ENCODE peak calls at places on chromosomes 11 and 22, in four cellular contexts. One of them, this sample, is unnamed.

GRCh38 chr11:69310351-69310750 is 16.4 kb downstream of the MYEOV start:
- DNase-seq in WTC11: no peak
- DNase-seq in GM12878: no peak
- DNase-seq in A549: no peak
- DNase-seq in this sample: no peak

GRCh38 chr22:44278234-44279058 is 34.3 kb downstream of the SHISAL1 start:
- DNase-seq in GM12878: no peak
- DNase-seq in A549: no peak
- DNase-seq in WTC11: no peak
- DNase-seq in this sample: no peak

GRCh38 chr22:24315367-24315781 is 44.7 kb downstream of the SPECC1L start:
- DNase-seq in GM12878: no peak
- DNase-seq in A549: no peak
- DNase-seq in WTC11: no peak
- DNase-seq in this sample: no peak

GRCh38 chr11:63937713-63938480 is 905 bp upstream of the NAA40 start:
- DNase-seq in WTC11: peak; percentile 56
- DNase-seq in A549: peak; percentile 87
- DNase-seq in GM12878: no peak
- DNase-seq in this sample: peak; percentile 59

GRCh38 chr11:69300124-69301032 is 6.4 kb downstream of the MYEOV start:
- DNase-seq in A549: no peak
- DNase-seq in GM12878: no peak
- DNase-seq in WTC11: no peak
- DNase-seq in this sample: no peak

GRCh38 chr11:95565692-95566091 is 223.9 kb downstream of the FAM76B start:
- DNase-seq in A549: no peak
- DNase-seq in WTC11: no peak
- DNase-seq in GM12878: no peak
- DNase-seq in this sample: no peak

GRCh38 chr22:49826603-49827306 is 918 bp downstream of the BRD1 start:
- DNase-seq in WTC11: no peak
- DNase-seq in GM12878: no peak
- DNase-seq in A549: no peak
- DNase-seq in this sample: peak; percentile 45

GRCh38 chr11:101346591-101346990 is 217.0 kb upstream of the PGR start:
- DNase-seq in GM12878: no peak
- DNase-seq in WTC11: no peak
- DNase-seq in A549: no peak
- DNase-seq in this sample: no peak

GRCh38 chr11:94738746-94739145 is 29.4 kb upstream of the AMOTL1 start:
- DNase-seq in A549: no peak
- DNase-seq in GM12878: no peak
- DNase-seq in WTC11: no peak
- DNase-seq in this sample: no peak

GRCh38 chr11:77324508-77324907 is 23.0 kb upstream of the GDPD4 start:
- DNase-seq in GM12878: no peak
- DNase-seq in A549: no peak
- DNase-seq in WTC11: no peak
- DNase-seq in this sample: no peak

GRCh38 chr11:40241524-40242037 is 1217.9 kb downstream of the LRRC4C start:
- DNase-seq in WTC11: no peak
- DNase-seq in GM12878: peak; percentile 74
- DNase-seq in A549: no peak
- DNase-seq in this sample: no peak

GRCh38 chr11:2577071-2578005 is 122.5 kb downstream of the KCNQ1OT1 start:
- DNase-seq in WTC11: peak; percentile 19
- DNase-seq in A549: no peak
- DNase-seq in GM12878: no peak
- DNase-seq in this sample: no peak

GRCh38 chr11:69162505-69162904 is 6.8 kb downstream of the SMIM38 start:
- DNase-seq in WTC11: no peak
- DNase-seq in GM12878: no peak
- DNase-seq in A549: no peak
- DNase-seq in this sample: no peak

GRCh38 chr11:119717839-119718534 is 11.0 kb downstream of the NECTIN1 start:
- DNase-seq in WTC11: no peak
- DNase-seq in A549: no peak
- DNase-seq in GM12878: no peak
- DNase-seq in this sample: no peak

GRCh38 chr11:105282658-105283057 is 143.1 kb upstream of the CARD18 start:
- DNase-seq in A549: no peak
- DNase-seq in WTC11: no peak
- DNase-seq in GM12878: no peak
- DNase-seq in this sample: no peak

GRCh38 chr11:47992959-47993820 is 12.8 kb downstream of the PTPRJ start:
- DNase-seq in WTC11: no peak
- DNase-seq in A549: peak; percentile 72
- DNase-seq in GM12878: no peak
- DNase-seq in this sample: peak; percentile 66

GRCh38 chr11:74284466-74284865 is 27.0 kb downstream of the P4HA3 start:
- DNase-seq in GM12878: no peak
- DNase-seq in A549: no peak
- DNase-seq in WTC11: no peak
- DNase-seq in this sample: no peak

GRCh38 chr22:49623176-49623575 is 204.5 kb downstream of the BRD1 start:
- DNase-seq in A549: no peak
- DNase-seq in WTC11: no peak
- DNase-seq in GM12878: no peak
- DNase-seq in this sample: no peak

GRCh38 chr22:20904008-20904979 is 12.9 kb upstream of the CRKL start:
- DNase-seq in A549: peak; percentile 48
- DNase-seq in WTC11: no peak
- DNase-seq in GM12878: no peak
- DNase-seq in this sample: peak; percentile 48

GRCh38 chr11:73995247-73995646 is 12.6 kb upstream of the UCP2 start:
- DNase-seq in GM12878: no peak
- DNase-seq in WTC11: no peak
- DNase-seq in A549: no peak
- DNase-seq in this sample: no peak

GRCh38 chr22:34761111-34761510 is 304.8 kb upstream of the ISX start:
- DNase-seq in GM12878: no peak
- DNase-seq in WTC11: no peak
- DNase-seq in A549: no peak
- DNase-seq in this sample: no peak

GRCh38 chr11:65821107-65821506 is 12.7 kb upstream of the SNX32 start:
- DNase-seq in A549: no peak
- DNase-seq in GM12878: no peak
- DNase-seq in WTC11: no peak
- DNase-seq in this sample: peak; percentile 2

GRCh38 chr11:62724171-62724570 is 3.1 kb downstream of the HNRNPUL2 start:
- DNase-seq in GM12878: no peak
- DNase-seq in A549: no peak
- DNase-seq in WTC11: no peak
- DNase-seq in this sample: no peak

GRCh38 chr11:44192701-44193100 is 97.2 kb downstream of the EXT2 start:
- DNase-seq in GM12878: no peak
- DNase-seq in A549: no peak
- DNase-seq in WTC11: no peak
- DNase-seq in this sample: no peak

DNA sequence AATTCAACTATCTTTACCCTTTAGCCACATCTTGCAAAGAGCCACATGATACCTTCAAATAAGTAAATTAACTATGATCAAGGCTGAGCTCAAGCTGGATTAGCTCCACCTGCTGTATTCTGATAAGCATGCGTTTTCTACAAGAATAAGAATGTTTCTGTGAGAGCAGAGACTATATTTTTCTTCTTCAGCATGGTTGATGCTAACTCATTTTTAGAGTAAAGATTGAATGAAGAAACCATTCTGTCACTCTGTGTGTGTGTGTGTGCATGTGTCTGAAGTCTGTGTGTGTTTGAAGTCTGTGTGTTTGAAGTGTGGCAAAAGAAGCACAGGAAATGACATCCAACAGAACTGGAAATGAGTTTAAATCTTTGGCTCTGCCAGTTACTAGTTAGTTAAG is 12.0 kb upstream of the LAYN start:
- DNase-seq in WTC11: no peak
- DNase-seq in A549: no peak
- DNase-seq in GM12878: no peak
- DNase-seq in this sample: no peak
- TF ChIP-seq ESRRA in WTC11: no peak
- TF ChIP-seq ESRRA in A549: no peak
- TF ChIP-seq ESRRA in GM12878: no peak
- TF ChIP-seq ESRRA in this sample: no peak

GRCh38 chr11:17598700-17599459 is 51.8 kb downstream of the OTOG start:
- DNase-seq in A549: peak; percentile 62
- DNase-seq in GM12878: peak; percentile 1
- DNase-seq in WTC11: peak; percentile 94
- DNase-seq in this sample: peak; percentile 78
- TF ChIP-seq ESRRA in A549: no peak
- TF ChIP-seq ESRRA in GM12878: no peak
- TF ChIP-seq ESRRA in WTC11: no peak
- TF ChIP-seq ESRRA in this sample: no peak

DNA sequence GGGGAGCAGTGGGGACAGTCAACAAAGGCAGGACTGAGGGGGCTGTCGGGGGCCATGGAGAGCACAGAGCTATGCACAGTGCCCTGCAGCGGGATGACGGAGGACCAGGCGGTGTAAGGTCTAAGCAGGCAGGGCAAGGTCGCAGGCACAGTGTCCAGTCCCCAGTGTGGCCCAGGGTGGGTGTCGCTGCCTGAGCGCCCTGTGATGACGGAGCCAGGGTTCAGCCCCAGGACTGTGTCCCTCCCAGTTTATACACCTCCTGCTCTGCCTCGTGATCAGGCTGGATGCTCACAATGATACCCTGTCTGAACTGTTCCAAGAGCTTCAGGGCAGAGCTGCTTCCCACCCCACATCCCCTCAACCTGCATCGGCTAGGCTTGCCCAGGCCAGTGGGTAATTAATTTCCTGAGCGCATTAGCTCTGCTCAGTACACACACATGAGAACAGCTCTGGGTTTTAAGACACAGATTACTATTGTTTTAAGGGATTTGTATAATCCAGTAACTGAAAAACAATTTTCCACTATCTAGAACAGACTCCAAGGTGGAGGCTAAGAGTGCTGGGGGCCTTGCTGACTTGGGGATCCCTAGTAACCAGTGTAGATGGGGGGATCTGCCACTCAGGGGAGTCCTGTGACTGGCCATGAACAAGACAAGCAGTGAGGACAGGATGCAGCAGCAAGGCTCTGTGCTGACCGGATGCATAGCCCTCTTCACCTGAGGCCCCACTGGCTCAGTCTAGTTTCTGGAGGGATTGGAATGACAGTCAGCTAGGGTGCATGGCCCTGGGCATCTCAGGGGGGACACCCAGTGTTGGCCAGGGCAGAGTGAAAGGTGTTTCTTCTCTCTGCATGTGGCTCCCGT is 34.0 kb downstream of the GNAZ start:
- DNase-seq in A549: no peak
- DNase-seq in WTC11: no peak
- DNase-seq in GM12878: no peak
- DNase-seq in this sample: no peak
- TF ChIP-seq ESRRA in A549: no peak
- TF ChIP-seq ESRRA in WTC11: no peak
- TF ChIP-seq ESRRA in GM12878: no peak
- TF ChIP-seq ESRRA in this sample: no peak

DNA sequence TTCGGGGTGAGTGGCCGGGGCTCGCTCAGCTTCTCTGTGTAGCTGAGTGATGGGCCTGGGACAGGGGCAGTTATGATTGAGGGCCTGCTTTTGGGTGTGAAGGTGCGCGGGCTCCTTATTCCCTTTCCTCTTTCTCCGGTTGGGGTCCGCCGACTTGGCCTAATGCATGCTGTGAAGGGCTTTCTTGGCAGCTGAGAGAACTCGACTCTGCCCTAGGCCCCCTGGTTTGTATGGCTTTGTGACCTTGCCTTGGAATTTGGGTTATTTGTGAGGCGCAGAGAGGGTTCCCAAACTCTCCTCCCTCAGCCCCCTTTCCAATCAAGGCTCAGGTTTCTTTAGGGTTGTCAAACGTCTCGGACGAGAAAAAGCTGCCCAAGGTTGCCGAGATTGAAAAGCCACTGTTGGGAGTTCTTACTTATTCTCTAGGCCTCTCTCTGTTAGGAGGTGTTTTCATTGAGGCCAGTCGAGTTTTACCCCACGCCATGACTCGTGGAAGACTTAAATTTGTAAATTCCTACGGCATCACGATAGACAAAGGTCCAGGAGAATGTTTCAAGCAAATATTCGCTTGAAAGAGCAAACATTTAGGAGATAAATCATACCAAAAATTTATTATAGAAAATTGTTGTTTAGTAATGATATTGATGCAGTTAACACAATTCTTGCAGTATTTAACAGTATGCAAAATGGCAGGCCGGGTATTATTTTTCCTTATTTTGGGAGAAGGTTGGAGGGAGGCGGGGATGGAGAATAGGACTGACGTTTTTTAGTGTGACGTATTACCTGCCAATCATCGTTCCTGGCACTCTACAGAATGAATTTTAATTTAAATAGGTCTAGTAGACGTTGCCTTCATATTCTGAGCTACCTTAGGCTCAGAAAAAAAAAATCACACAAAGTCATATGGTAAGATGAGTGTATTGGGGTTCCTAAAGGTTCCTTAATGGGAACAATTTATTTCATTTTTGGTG is 677 bp downstream of the PDHX start:
- DNase-seq in GM12878: no peak
- DNase-seq in WTC11: no peak
- DNase-seq in A549: peak; percentile 8
- DNase-seq in this sample: peak; percentile 25
- TF ChIP-seq ESRRA in GM12878: no peak
- TF ChIP-seq ESRRA in WTC11: no peak
- TF ChIP-seq ESRRA in A549: no peak
- TF ChIP-seq ESRRA in this sample: peak; percentile 8

GRCh38 chr11:75691804-75692203 is 23.0 kb upstream of the MAP6 start:
- DNase-seq in A549: no peak
- DNase-seq in WTC11: no peak
- DNase-seq in GM12878: no peak
- DNase-seq in this sample: no peak

GRCh38 chr11:75689861-75690641 is 21.2 kb upstream of the MAP6 start:
- DNase-seq in GM12878: peak; percentile 79
- DNase-seq in WTC11: no peak
- DNase-seq in A549: no peak
- DNase-seq in this sample: no peak
- TF ChIP-seq ESRRA in GM12878: no peak
- TF ChIP-seq ESRRA in WTC11: no peak
- TF ChIP-seq ESRRA in A549: no peak
- TF ChIP-seq ESRRA in this sample: no peak

GRCh38 chr11:61297741-61298140 is 2.6 kb upstream of the VWCE start:
- DNase-seq in A549: no peak
- DNase-seq in GM12878: no peak
- DNase-seq in WTC11: no peak
- DNase-seq in this sample: no peak
- TF ChIP-seq ESRRA in A549: no peak
- TF ChIP-seq ESRRA in GM12878: no peak
- TF ChIP-seq ESRRA in WTC11: no peak
- TF ChIP-seq ESRRA in this sample: no peak

This sample was measured in K562.